ENCODE peak calls at places on chromosome 7, in four cellular contexts. One of them, this sample, is unnamed.

GRCh38 chr7:90931996-90932912 is 332.0 kb upstream of the FZD1 start:
- DNase-seq in stromal cell of bone marrow: no peak
- DNase-seq in A172: no peak
- DNase-seq in activated gamma-delta T cell treated with anti-CD3 and anti-CD28 coated beads, Interleukin-2, amount 50 U/mL, for 16 hours: no peak
- DNase-seq in this sample: no peak

GRCh38 chr7:133845005-133845404 is 282.1 kb upstream of the LRGUK start:
- DNase-seq in stromal cell of bone marrow: no peak
- DNase-seq in A172: no peak
- DNase-seq in activated gamma-delta T cell treated with anti-CD3 and anti-CD28 coated beads, Interleukin-2, amount 50 U/mL, for 16 hours: no peak
- DNase-seq in this sample: no peak

GRCh38 chr7:97732567-97733275 is 835 bp downstream of the TAC1 start:
- DNase-seq in stromal cell of bone marrow: no peak
- DNase-seq in A172: no peak
- DNase-seq in activated gamma-delta T cell treated with anti-CD3 and anti-CD28 coated beads, Interleukin-2, amount 50 U/mL, for 16 hours: no peak
- DNase-seq in this sample: no peak

GRCh38 chr7:31443457-31443856 is 70.4 kb upstream of the ITPRID1 start:
- DNase-seq in stromal cell of bone marrow: peak; percentile 24
- DNase-seq in A172: peak; percentile 48
- DNase-seq in activated gamma-delta T cell treated with anti-CD3 and anti-CD28 coated beads, Interleukin-2, amount 50 U/mL, for 16 hours: no peak
- DNase-seq in this sample: peak; percentile 81

GRCh38 chr7:155884225-155885161 is 72.2 kb upstream of the SHH start:
- DNase-seq in stromal cell of bone marrow: no peak
- DNase-seq in A172: no peak
- DNase-seq in activated gamma-delta T cell treated with anti-CD3 and anti-CD28 coated beads, Interleukin-2, amount 50 U/mL, for 16 hours: no peak
- DNase-seq in this sample: no peak

GRCh38 chr7:107960306-107960705 is 42.7 kb downstream of the LAMB1 start:
- DNase-seq in stromal cell of bone marrow: no peak
- DNase-seq in A172: no peak
- DNase-seq in activated gamma-delta T cell treated with anti-CD3 and anti-CD28 coated beads, Interleukin-2, amount 50 U/mL, for 16 hours: no peak
- DNase-seq in this sample: no peak

GRCh38 chr7:42236266-42237161 is 495 bp downstream of the GLI3 start:
- DNase-seq in stromal cell of bone marrow: peak; percentile 57
- DNase-seq in A172: peak; percentile 55
- DNase-seq in activated gamma-delta T cell treated with anti-CD3 and anti-CD28 coated beads, Interleukin-2, amount 50 U/mL, for 16 hours: no peak
- DNase-seq in this sample: peak; percentile 9

GRCh38 chr7:131231381-131232220 is 96.1 kb upstream of the MKLN1 start:
- DNase-seq in stromal cell of bone marrow: peak; percentile 44
- DNase-seq in A172: no peak
- DNase-seq in activated gamma-delta T cell treated with anti-CD3 and anti-CD28 coated beads, Interleukin-2, amount 50 U/mL, for 16 hours: peak; percentile 48
- DNase-seq in this sample: no peak

GRCh38 chr7:56287429-56288138 is 171.4 kb upstream of the NUPR2 start:
- DNase-seq in stromal cell of bone marrow: no peak
- DNase-seq in A172: no peak
- DNase-seq in activated gamma-delta T cell treated with anti-CD3 and anti-CD28 coated beads, Interleukin-2, amount 50 U/mL, for 16 hours: no peak
- DNase-seq in this sample: peak; percentile 54

GRCh38 chr7:11026452-11027359 is 53.0 kb downstream of the PHF14 start:
- DNase-seq in stromal cell of bone marrow: no peak
- DNase-seq in A172: no peak
- DNase-seq in activated gamma-delta T cell treated with anti-CD3 and anti-CD28 coated beads, Interleukin-2, amount 50 U/mL, for 16 hours: no peak
- DNase-seq in this sample: no peak

GRCh38 chr7:73716318-73716890 is 3.1 kb downstream of the STX1A start:
- DNase-seq in stromal cell of bone marrow: no peak
- DNase-seq in A172: no peak
- DNase-seq in activated gamma-delta T cell treated with anti-CD3 and anti-CD28 coated beads, Interleukin-2, amount 50 U/mL, for 16 hours: no peak
- DNase-seq in this sample: peak; percentile 74

GRCh38 chr7:151007469-151007898 is 16.7 kb downstream of the NOS3 start:
- DNase-seq in stromal cell of bone marrow: no peak
- DNase-seq in A172: no peak
- DNase-seq in activated gamma-delta T cell treated with anti-CD3 and anti-CD28 coated beads, Interleukin-2, amount 50 U/mL, for 16 hours: no peak
- DNase-seq in this sample: no peak

GRCh38 chr7:107966701-107967100 is 36.3 kb downstream of the LAMB1 start:
- DNase-seq in stromal cell of bone marrow: peak; percentile 43
- DNase-seq in A172: peak; percentile 98
- DNase-seq in activated gamma-delta T cell treated with anti-CD3 and anti-CD28 coated beads, Interleukin-2, amount 50 U/mL, for 16 hours: no peak
- DNase-seq in this sample: no peak

GRCh38 chr7:150685219-150686029 is at the start of gene GIMAP2:
- DNase-seq in stromal cell of bone marrow: peak; percentile 8
- DNase-seq in A172: peak; percentile 59
- DNase-seq in activated gamma-delta T cell treated with anti-CD3 and anti-CD28 coated beads, Interleukin-2, amount 50 U/mL, for 16 hours: no peak
- DNase-seq in this sample: no peak

GRCh38 chr7:68684246-68684850 is 913.9 kb upstream of the AUTS2 start:
- DNase-seq in stromal cell of bone marrow: no peak
- DNase-seq in A172: peak; percentile 91
- DNase-seq in activated gamma-delta T cell treated with anti-CD3 and anti-CD28 coated beads, Interleukin-2, amount 50 U/mL, for 16 hours: no peak
- DNase-seq in this sample: peak; percentile 81

GRCh38 chr7:100806276-100806675 is 21.0 kb downstream of the EPHB4 start:
- DNase-seq in stromal cell of bone marrow: no peak
- DNase-seq in A172: no peak
- DNase-seq in activated gamma-delta T cell treated with anti-CD3 and anti-CD28 coated beads, Interleukin-2, amount 50 U/mL, for 16 hours: no peak
- DNase-seq in this sample: no peak

GRCh38 chr7:79506481-79506880 is 53.0 kb upstream of the MAGI2 start:
- DNase-seq in stromal cell of bone marrow: no peak
- DNase-seq in A172: peak; percentile 72
- DNase-seq in activated gamma-delta T cell treated with anti-CD3 and anti-CD28 coated beads, Interleukin-2, amount 50 U/mL, for 16 hours: no peak
- DNase-seq in this sample: no peak

GRCh38 chr7:92809397-92810241 is 26.8 kb downstream of the CDK6 start:
- DNase-seq in stromal cell of bone marrow: peak; percentile 73
- DNase-seq in A172: peak; percentile 94
- DNase-seq in activated gamma-delta T cell treated with anti-CD3 and anti-CD28 coated beads, Interleukin-2, amount 50 U/mL, for 16 hours: peak; percentile 38
- DNase-seq in this sample: peak; percentile 56

GRCh38 chr7:101436857-101437576 is 74.3 kb downstream of the COL26A1 start:
- DNase-seq in stromal cell of bone marrow: no peak
- DNase-seq in A172: peak; percentile 21
- DNase-seq in activated gamma-delta T cell treated with anti-CD3 and anti-CD28 coated beads, Interleukin-2, amount 50 U/mL, for 16 hours: no peak
- DNase-seq in this sample: peak; percentile 74

GRCh38 chr7:117014673-117015133 is 61.4 kb downstream of the ST7 start:
- DNase-seq in stromal cell of bone marrow: peak; percentile 41
- DNase-seq in A172: peak; percentile 33
- DNase-seq in activated gamma-delta T cell treated with anti-CD3 and anti-CD28 coated beads, Interleukin-2, amount 50 U/mL, for 16 hours: no peak
- DNase-seq in this sample: peak; percentile 34

GRCh38 chr7:106865130-106866115 is at the start of gene PIK3CG:
- DNase-seq in stromal cell of bone marrow: no peak
- DNase-seq in A172: no peak
- DNase-seq in activated gamma-delta T cell treated with anti-CD3 and anti-CD28 coated beads, Interleukin-2, amount 50 U/mL, for 16 hours: no peak
- DNase-seq in this sample: no peak

GRCh38 chr7:139620676-139621344 is 97.3 kb downstream of the CLEC2L start:
- DNase-seq in stromal cell of bone marrow: no peak
- DNase-seq in A172: peak; percentile 41
- DNase-seq in activated gamma-delta T cell treated with anti-CD3 and anti-CD28 coated beads, Interleukin-2, amount 50 U/mL, for 16 hours: peak; percentile 37
- DNase-seq in this sample: peak; percentile 64

GRCh38 chr7:151774951-151775350 is 102.0 kb downstream of the PRKAG2 start:
- DNase-seq in stromal cell of bone marrow: no peak
- DNase-seq in A172: no peak
- DNase-seq in activated gamma-delta T cell treated with anti-CD3 and anti-CD28 coated beads, Interleukin-2, amount 50 U/mL, for 16 hours: no peak
- DNase-seq in this sample: no peak

GRCh38 chr7:1703475-1704325 is 33.6 kb downstream of the ELFN1 start:
- DNase-seq in stromal cell of bone marrow: no peak
- DNase-seq in A172: no peak
- DNase-seq in activated gamma-delta T cell treated with anti-CD3 and anti-CD28 coated beads, Interleukin-2, amount 50 U/mL, for 16 hours: no peak
- DNase-seq in this sample: peak; percentile 41

GRCh38 chr7:42156541-42156865 is 80.5 kb downstream of the GLI3 start:
- DNase-seq in stromal cell of bone marrow: no peak
- DNase-seq in A172: peak; percentile 4
- DNase-seq in activated gamma-delta T cell treated with anti-CD3 and anti-CD28 coated beads, Interleukin-2, amount 50 U/mL, for 16 hours: no peak
- DNase-seq in this sample: no peak

GRCh38 chr7:105675873-105676484 is 94.7 kb upstream of the EFCAB10 start:
- DNase-seq in stromal cell of bone marrow: no peak
- DNase-seq in A172: no peak
- DNase-seq in activated gamma-delta T cell treated with anti-CD3 and anti-CD28 coated beads, Interleukin-2, amount 50 U/mL, for 16 hours: peak; percentile 49
- DNase-seq in this sample: no peak

GRCh38 chr7:91263359-91264082 is 712 bp upstream of the FZD1 start:
- DNase-seq in stromal cell of bone marrow: no peak
- DNase-seq in A172: no peak
- DNase-seq in activated gamma-delta T cell treated with anti-CD3 and anti-CD28 coated beads, Interleukin-2, amount 50 U/mL, for 16 hours: no peak
- DNase-seq in this sample: peak; percentile 82

GRCh38 chr7:71465741-71466189 is 333.8 kb downstream of the GALNT17 start:
- DNase-seq in stromal cell of bone marrow: no peak
- DNase-seq in A172: no peak
- DNase-seq in activated gamma-delta T cell treated with anti-CD3 and anti-CD28 coated beads, Interleukin-2, amount 50 U/mL, for 16 hours: no peak
- DNase-seq in this sample: no peak

GRCh38 chr7:66169616-66170015 is 35.5 kb upstream of the TPST1 start:
- DNase-seq in stromal cell of bone marrow: no peak
- DNase-seq in A172: no peak
- DNase-seq in activated gamma-delta T cell treated with anti-CD3 and anti-CD28 coated beads, Interleukin-2, amount 50 U/mL, for 16 hours: no peak
- DNase-seq in this sample: no peak

GRCh38 chr7:155341463-155341983 is 43.8 kb downstream of the INSIG1 start:
- DNase-seq in stromal cell of bone marrow: no peak
- DNase-seq in A172: no peak
- DNase-seq in activated gamma-delta T cell treated with anti-CD3 and anti-CD28 coated beads, Interleukin-2, amount 50 U/mL, for 16 hours: no peak
- DNase-seq in this sample: no peak

GRCh38 chr7:21999896-22000295 is 54.2 kb upstream of the CDCA7L start:
- DNase-seq in stromal cell of bone marrow: peak; percentile 9
- DNase-seq in A172: no peak
- DNase-seq in activated gamma-delta T cell treated with anti-CD3 and anti-CD28 coated beads, Interleukin-2, amount 50 U/mL, for 16 hours: no peak
- DNase-seq in this sample: no peak

GRCh38 chr7:74403521-74404387 is 50.0 kb upstream of the GTF2IRD1 start:
- DNase-seq in stromal cell of bone marrow: no peak
- DNase-seq in A172: no peak
- DNase-seq in activated gamma-delta T cell treated with anti-CD3 and anti-CD28 coated beads, Interleukin-2, amount 50 U/mL, for 16 hours: no peak
- DNase-seq in this sample: no peak

GRCh38 chr7:105587899-105588690 is 6.8 kb upstream of the EFCAB10 start:
- DNase-seq in stromal cell of bone marrow: no peak
- DNase-seq in A172: no peak
- DNase-seq in activated gamma-delta T cell treated with anti-CD3 and anti-CD28 coated beads, Interleukin-2, amount 50 U/mL, for 16 hours: no peak
- DNase-seq in this sample: no peak

GRCh38 chr7:15932318-15932717 is 245.8 kb upstream of the MEOX2 start:
- DNase-seq in stromal cell of bone marrow: no peak
- DNase-seq in A172: no peak
- DNase-seq in activated gamma-delta T cell treated with anti-CD3 and anti-CD28 coated beads, Interleukin-2, amount 50 U/mL, for 16 hours: no peak
- DNase-seq in this sample: peak; percentile 83

GRCh38 chr7:43248553-43248952 is 136.1 kb downstream of the HECW1 start:
- DNase-seq in stromal cell of bone marrow: no peak
- DNase-seq in A172: no peak
- DNase-seq in activated gamma-delta T cell treated with anti-CD3 and anti-CD28 coated beads, Interleukin-2, amount 50 U/mL, for 16 hours: no peak
- DNase-seq in this sample: no peak

GRCh38 chr7:128103498-128104108 is 72.4 kb upstream of the LRRC4 start:
- DNase-seq in stromal cell of bone marrow: no peak
- DNase-seq in A172: no peak
- DNase-seq in activated gamma-delta T cell treated with anti-CD3 and anti-CD28 coated beads, Interleukin-2, amount 50 U/mL, for 16 hours: no peak
- DNase-seq in this sample: no peak

GRCh38 chr7:133052826-133053225 is 29.1 kb downstream of the CHCHD3 start:
- DNase-seq in stromal cell of bone marrow: peak; percentile 8
- DNase-seq in A172: no peak
- DNase-seq in activated gamma-delta T cell treated with anti-CD3 and anti-CD28 coated beads, Interleukin-2, amount 50 U/mL, for 16 hours: no peak
- DNase-seq in this sample: no peak

GRCh38 chr7:113402005-113402404 is 283.7 kb upstream of the SMIM30 start:
- DNase-seq in stromal cell of bone marrow: no peak
- DNase-seq in A172: no peak
- DNase-seq in activated gamma-delta T cell treated with anti-CD3 and anti-CD28 coated beads, Interleukin-2, amount 50 U/mL, for 16 hours: no peak
- DNase-seq in this sample: no peak

GRCh38 chr7:141286522-141286921 is 212.7 kb downstream of the TMEM178B start:
- DNase-seq in stromal cell of bone marrow: no peak
- DNase-seq in A172: no peak
- DNase-seq in activated gamma-delta T cell treated with anti-CD3 and anti-CD28 coated beads, Interleukin-2, amount 50 U/mL, for 16 hours: no peak
- DNase-seq in this sample: no peak

This sample was measured in NCI-H82.